ENCODE peak calls at places on chromosomes 3 and 15, in six cellular contexts. C is transverse colon, M is HCT116, V is stomach, K is Panc1, I is sigmoid colon. L is an unnamed sample.

GRCh38 chr3:195714380-195715011 is 6.3 kb upstream of the MUC20 start:
- DNase-seq in C (no peak), M (no peak), V (no peak), K (no peak), I (no peak), L (no peak)

GRCh38 chr3:146160964-146161724 is at the start of gene PLOD2:
- DNase-seq in C (peak; percentile 83), M (peak; percentile 35), V (peak; percentile 84), K (no peak), I (peak; percentile 91), L (no peak)

GRCh38 chr3:8319935-8320634 is 181.5 kb upstream of the LMCD1 start:
- DNase-seq in C (no peak), M (no peak), V (no peak), K (no peak), I (no peak), L (no peak)

GRCh38 chr15:70199601-70200000 is 101.9 kb upstream of the TLE3 start:
- DNase-seq in C (no peak), M (no peak), V (no peak), K (no peak), I (no peak), L (no peak)

GRCh38 chr15:77181305-77182074 is 110.6 kb upstream of the TSPAN3 start:
- DNase-seq in C (no peak), M (no peak), V (no peak), K (no peak), I (no peak), L (no peak)

GRCh38 chr3:55190296-55190695 is 262.4 kb upstream of the LRTM1 start:
- DNase-seq in C (no peak), M (no peak), V (no peak), K (no peak), I (no peak), L (peak; percentile 75)

GRCh38 chr3:188059346-188059745 is 94.6 kb upstream of the LPP start:
- DNase-seq in C (no peak), M (no peak), V (no peak), K (no peak), I (no peak), L (no peak)

GRCh38 chr15:65071381-65071811 is 3.6 kb upstream of the RASL12 start:
- DNase-seq in C (peak; percentile 31), M (no peak), V (no peak), K (no peak), I (peak; percentile 93), L (no peak)

GRCh38 chr3:129837057-129837631 is 56.4 kb downstream of the TMCC1 start:
- DNase-seq in C (no peak), M (no peak), V (no peak), K (no peak), I (no peak), L (no peak)

GRCh38 chr3:11618897-11619296 is 24.8 kb downstream of the VGLL4 start:
- DNase-seq in C (no peak), M (no peak), V (peak; percentile 50), K (no peak), I (no peak), L (no peak)

GRCh38 chr3:61060421-61060861 is 190.8 kb downstream of the FHIT start:
- DNase-seq in C (no peak), M (no peak), V (no peak), K (no peak), I (no peak), L (no peak)
- TF ChIP-seq POLR2AphosphoS5 in C (no peak), M (no peak), V (no peak), K (no peak), I (no peak), L (no peak)

GRCh38 chr3:16472593-16472992 is 40.9 kb downstream of the RFTN1 start:
- DNase-seq in C (no peak), M (no peak), V (no peak), K (no peak), I (no peak), L (no peak)
- H3K9me3 ChIP-seq in C (no peaks in the 10 kb centered on the region), M (no peaks in the 10 kb centered on the region), V (no peaks in the 10 kb centered on the region), K (no peaks in the 10 kb centered on the region), I (no peaks in the 10 kb centered on the region), L (no peaks in the 10 kb centered on the region)

DNA sequence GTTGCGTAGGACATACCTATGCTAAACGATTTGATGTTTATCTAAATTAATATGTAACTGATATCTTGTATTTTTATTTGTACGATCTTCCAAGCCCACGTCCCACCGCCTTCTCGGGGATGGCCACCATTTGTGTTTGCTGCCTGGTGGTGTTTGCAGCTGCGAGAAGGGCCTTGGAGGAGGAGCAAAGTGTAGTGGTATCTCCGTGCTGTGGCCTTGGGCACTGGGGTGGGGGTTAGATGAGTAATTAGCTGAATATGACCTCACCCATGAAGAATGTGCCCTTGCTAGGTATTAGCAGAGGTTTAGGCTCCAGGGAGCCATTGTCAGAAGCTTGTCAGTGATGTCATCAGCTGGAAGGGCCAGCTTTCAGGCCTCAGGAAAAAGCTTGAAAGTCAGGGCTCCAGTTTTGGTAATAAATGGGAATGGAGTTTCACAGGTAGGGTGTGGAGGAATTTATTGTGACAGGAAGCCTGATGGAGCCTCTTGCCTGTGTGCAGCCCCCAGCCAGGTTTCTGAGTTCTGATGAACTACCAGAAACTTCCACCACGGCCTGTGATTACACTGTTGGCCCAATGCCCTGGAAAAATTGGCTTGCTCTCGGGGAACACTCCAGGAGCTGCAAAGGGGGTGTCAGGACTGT is 41.0 kb downstream of the FLNB start:
- DNase-seq in C (no peak), M (peak; percentile 95), V (peak; percentile 56), K (peak; percentile 89), I (peak; percentile 86), L (no peak)
- H3K4me3 ChIP-seq in C (no peak overlapping the region), M (no peak overlapping the region), V (no peak overlapping the region), K (peak overlapping the region; percentile 16), I (no peak overlapping the region), L (no peak overlapping the region)

DNA sequence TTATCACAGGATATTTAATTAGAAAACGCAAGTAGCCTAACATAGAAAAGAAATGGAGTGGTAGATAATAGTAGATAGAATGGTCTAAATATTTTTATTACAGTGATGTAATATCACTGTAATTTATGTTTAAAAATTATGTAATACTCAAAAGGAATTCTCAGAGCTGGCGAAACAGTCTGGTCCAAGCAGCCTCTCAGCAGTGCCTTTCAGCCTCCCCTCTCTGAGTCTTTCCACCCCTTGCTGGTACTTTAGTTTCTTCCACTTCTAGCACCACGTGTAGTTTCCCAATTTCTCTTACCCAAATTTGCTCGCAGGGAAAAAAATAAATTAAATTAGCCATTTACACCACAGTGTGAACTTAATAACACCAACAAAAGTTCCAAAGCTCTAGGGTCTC is 32.0 kb downstream of the AGTR1 start:
- DNase-seq in C (no peak), M (no peak), V (no peak), K (no peak), I (peak; percentile 76), L (no peak)
- TF ChIP-seq POLR2AphosphoS5 in C (no peak), M (no peak), V (no peak), K (no peak), I (no peak), L (no peak)

GRCh38 chr15:47339800-47340575 is 377.3 kb upstream of the SEMA6D start:
- DNase-seq in C (no peak), M (no peak), V (no peak), K (no peak), I (no peak), L (no peak)
- H3K9me3 ChIP-seq in C (no peaks in the 10 kb centered on the region), M (peaks cover 24% of the 10 kb centered on the region), V (no peaks in the 10 kb centered on the region), K (no peaks in the 10 kb centered on the region), I (no peaks in the 10 kb centered on the region), L (no peaks in the 10 kb centered on the region)

DNA sequence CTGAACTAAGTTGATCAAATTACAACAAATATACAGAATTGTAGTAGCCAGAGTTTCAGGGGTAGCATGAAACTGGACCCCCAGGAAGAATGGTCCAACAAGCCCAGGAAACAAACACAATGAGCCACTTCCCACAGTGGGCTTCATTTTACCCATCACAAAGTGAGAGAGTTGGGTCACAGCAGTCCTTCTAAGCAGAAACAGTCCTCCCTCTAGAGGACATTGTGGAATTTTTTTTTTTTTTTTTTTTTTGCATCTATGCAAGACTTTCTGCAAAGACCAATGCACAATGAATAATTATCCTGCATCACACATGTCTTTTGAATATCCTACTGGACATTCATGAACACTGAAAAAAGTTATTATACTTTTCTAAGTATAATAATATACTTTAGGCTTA is 73.8 kb upstream of the ATP13A5 start:
- DNase-seq in C (no peak), M (no peak), V (no peak), K (no peak), I (no peak), L (no peak)
- H3K4me3 ChIP-seq in C (no peak overlapping the region), M (no peak overlapping the region), V (no peak overlapping the region), K (no peak overlapping the region), I (no peak overlapping the region), L (no peak overlapping the region)

L was measured in esophagus muscularis mucosa.